ENCODE peak calls at places on chromosomes 2 and 18, in eight cellular contexts. F is naive thymus-derived CD4-positive, alpha-beta T cell; H is omental fat pad; Y is iPS DF 6.9; R is brain microvascular endothelial cell; G is fibroblast of pulmonary artery; A is fibroblast of mammary gland; D is stimulated activated CD4-positive, alpha-beta T cell treated with anti-CD3 and anti-CD28 coated beads, Interleukin-15, amount 100 ng/mL, for 24 hours. X is an unnamed sample.

GRCh38 chr18:3898866-3899613 is 449.1 kb downstream of the TGIF1 start:
- DNase-seq in A (no peak), D (no peak), H (no peak), R (no peak), F (no peak), Y (no peak), G (no peak), X (no peak)

GRCh38 chr2:188852752-188853151 is 121.4 kb upstream of the COL3A1 start:
- DNase-seq in G (peak), R (no peak), Y (no peak), D (no peak), H (no peak), F (no peak), A (peak), X (peak)

GRCh38 chr2:9883897-9884296 is 40.6 kb downstream of the TAF1B start:
- DNase-seq in A (no peak), D (no peak), H (no peak), R (no peak), G (no peak), F (no peak), Y (no peak), X (no peak)

GRCh38 chr2:191049728-191050639 is 36.0 kb upstream of the STAT1 start:
- DNase-seq in F (no peak), D (no peak), H (no peak), R (peak), Y (no peak), A (peak), G (peak), X (peak)

GRCh38 chr2:226187126-226187525 is 612.5 kb downstream of the IRS1 start:
- DNase-seq in R (no peak), G (peak), D (no peak), Y (no peak), H (no peak), F (no peak), A (peak), X (no peak)

GRCh38 chr18:54737986-54738385 is 90.3 kb upstream of the RAB27B start:
- DNase-seq in A (peak), G (peak), Y (no peak), H (no peak), D (no peak), F (no peak), R (peak), X (no peak)

GRCh38 chr2:171432206-171432968 is 1.4 kb downstream of the METTL8 start:
- DNase-seq in F (no peak), H (no peak), A (no peak), G (no peak), R (no peak), D (no peak), Y (no peak), X (no peak)

GRCh38 chr2:164542584-164543021 is 78.7 kb downstream of the GRB14 start:
- DNase-seq in Y (no peak), D (no peak), A (peak), R (peak), H (no peak), G (peak), F (no peak), X (peak)

GRCh38 chr2:113180131-113180946 is 6.6 kb downstream of the PSD4 start:
- DNase-seq in Y (no peak), F (no peak), D (peak), H (no peak), R (no peak), A (no peak), G (no peak), X (no peak)

GRCh38 chr2:26396734-26397298 is 4.9 kb upstream of the DRC1 start:
- DNase-seq in H (no peak), F (peak), Y (no peak), R (no peak), G (no peak), D (peak), A (no peak), X (no peak)

GRCh38 chr2:68839260-68839833 is 31.9 kb downstream of the BMP10 start:
- DNase-seq in Y (peak), H (no peak), D (peak), F (no peak), A (peak), R (no peak), G (peak), X (peak)

GRCh38 chr2:86790134-86790827 is 432 bp downstream of the CD8A start:
- DNase-seq in A (no peak), Y (no peak), G (no peak), F (no peak), D (peak), H (no peak), R (no peak), X (peak)

GRCh38 chr2:61671561-61672315 is 133.6 kb upstream of the XPO1 start:
- DNase-seq in G (peak), F (no peak), A (peak), D (no peak), R (no peak), H (no peak), Y (no peak), X (no peak)

GRCh38 chr2:172489682-172490081 is 62.3 kb downstream of the ITGA6 start:
- DNase-seq in A (peak), D (no peak), G (peak), F (no peak), R (no peak), Y (no peak), H (no peak), X (no peak)

GRCh38 chr2:186135697-186136096 is 350.4 kb upstream of the ZC3H15 start:
- DNase-seq in G (peak), A (peak), H (no peak), R (no peak), F (no peak), D (no peak), Y (no peak), X (no peak)

GRCh38 chr2:234887277-234887676 is 64.5 kb upstream of the SH3BP4 start:
- DNase-seq in F (no peak), D (no peak), G (no peak), R (no peak), Y (no peak), A (no peak), H (no peak), X (no peak)

GRCh38 chr2:192899466-192899865 is 704.7 kb upstream of the TMEFF2 start:
- DNase-seq in F (no peak), D (no peak), G (no peak), Y (no peak), A (no peak), H (no peak), R (no peak), X (no peak)

GRCh38 chr18:9153281-9153680 is 16.7 kb downstream of the ANKRD12 start:
- DNase-seq in D (no peak), G (peak), F (no peak), Y (no peak), R (no peak), H (no peak), A (no peak), X (no peak)

GRCh38 chr2:196991061-196991460 is 64.6 kb upstream of the PGAP1 start:
- DNase-seq in F (no peak), A (no peak), Y (no peak), D (no peak), H (no peak), G (no peak), R (no peak), X (peak)